ENCODE peak calls at places on chromosomes 6 and 20, in nine cellular contexts. F, G, U, W, T, D, V, M and R are unnamed samples.

GRCh38 chr6:4812068-4812467 is 35.9 kb downstream of the CDYL start:
- DNase-seq in F (no peak), G (no peak), U (no peak), W (no peak), T (no peak), D (no peak), V (no peak), M (peak), R (no peak)

GRCh38 chr6:45917439-45917838 is 98.2 kb downstream of the CLIC5 start:
- DNase-seq in F (no peak), G (no peak), U (no peak), W (no peak), T (no peak), D (no peak), V (no peak), M (no peak), R (no peak)

GRCh38 chr20:2814076-2814475 is 711 bp upstream of the C20orf141 start:
- DNase-seq in F (no peak), G (no peak), U (no peak), W (peak), T (no peak), D (peak), V (no peak), M (no peak), R (no peak)

GRCh38 chr6:87700729-87701675 is 1.0 kb downstream of the AKIRIN2 start:
- DNase-seq in F (peak), G (peak), U (peak), W (no peak), T (peak), D (peak), V (peak), M (peak), R (peak)

GRCh38 chr6:74044417-74045096 is 348.6 kb downstream of the CD109 start:
- DNase-seq in F (no peak), G (no peak), U (no peak), W (no peak), T (no peak), D (no peak), V (no peak), M (no peak), R (no peak)

GRCh38 chr20:34751453-34751852 is 47.3 kb downstream of the TP53INP2 start:
- DNase-seq in F (no peak), G (no peak), U (no peak), W (no peak), T (no peak), D (no peak), V (no peak), M (no peak), R (no peak)

GRCh38 chr6:157541618-157542404 is 160.8 kb downstream of the ZDHHC14 start:
- DNase-seq in F (no peak), G (no peak), U (no peak), W (no peak), T (no peak), D (no peak), V (no peak), M (no peak), R (no peak)

GRCh38 chr20:58432190-58432954 is 43.3 kb downstream of the VAPB start:
- DNase-seq in F (no peak), G (no peak), U (no peak), W (no peak), T (no peak), D (no peak), V (no peak), M (no peak), R (no peak)

GRCh38 chr6:113015249-113015648 is 668.1 kb downstream of the RFPL4B start:
- DNase-seq in F (no peak), G (no peak), U (no peak), W (no peak), T (peak), D (no peak), V (no peak), M (no peak), R (no peak)

GRCh38 chr6:21886601-21887091 is 293.1 kb downstream of the SOX4 start:
- DNase-seq in F (no peak), G (no peak), U (no peak), W (no peak), T (no peak), D (no peak), V (no peak), M (no peak), R (no peak)

GRCh38 chr20:5859611-5860010 is 90.7 kb downstream of the TRMT6 start:
- DNase-seq in F (no peak), G (no peak), U (no peak), W (no peak), T (no peak), D (no peak), V (no peak), M (no peak), R (no peak)

GRCh38 chr6:109447878-109448555 is 7.5 kb downstream of the SMPD2 start:
- DNase-seq in F (no peak), G (no peak), U (no peak), W (no peak), T (no peak), D (peak), V (no peak), M (peak), R (no peak)

GRCh38 chr20:39944861-39945260 is 744.2 kb downstream of the MAFB start:
- DNase-seq in F (no peak), G (no peak), U (no peak), W (no peak), T (no peak), D (no peak), V (no peak), M (no peak), R (no peak)

GRCh38 chr6:110147870-110148269 is 31.6 kb downstream of the WASF1 start:
- DNase-seq in F (no peak), G (no peak), U (no peak), W (no peak), T (no peak), D (no peak), V (no peak), M (no peak), R (no peak)

GRCh38 chr20:4987130-4987529 is 14.2 kb downstream of the SLC23A2 start:
- DNase-seq in F (no peak), G (no peak), U (no peak), W (no peak), T (no peak), D (no peak), V (no peak), M (no peak), R (no peak)

GRCh38 chr20:32702706-32703425 is 29.1 kb upstream of the C20orf203 start:
- DNase-seq in F (no peak), G (no peak), U (no peak), W (no peak), T (no peak), D (no peak), V (no peak), M (no peak), R (no peak)

GRCh38 chr20:49028684-49029083 is 17.4 kb upstream of the CSE1L start:
- DNase-seq in F (no peak), G (no peak), U (no peak), W (no peak), T (no peak), D (peak), V (no peak), M (peak), R (no peak)